ENCODE peak calls at places on chromosome 6, in five cellular contexts. B is tibial nerve, R is thyroid gland, S is fibroblast of lung, K is heart right ventricle. F is an unnamed sample.

GRCh38 chr6:110699780-110700179 is 115.5 kb downstream of the CDK19 start:
- DNase-seq in K (no peak), R (no peak), B (no peak), S (no peak), F (no peak)

GRCh38 chr6:155152211-155153076 is 111.4 kb upstream of the CLDN20 start:
- DNase-seq in S (no peak), K (no peak), R (no peak), B (no peak), F (no peak)

GRCh38 chr6:52407467-52407866 is 12.7 kb upstream of the EFHC1 start:
- DNase-seq in K (no peak), B (no peak), R (no peak), S (peak; percentile 66), F (peak; percentile 31)

GRCh38 chr6:6842301-6842700 is 253.8 kb downstream of the LY86 start:
- DNase-seq in S (no peak), K (no peak), R (no peak), B (no peak), F (no peak)

GRCh38 chr6:111992851-111993250 is 61.1 kb upstream of the CCN6 start:
- DNase-seq in K (no peak), B (no peak), S (no peak), R (no peak), F (no peak)

GRCh38 chr6:166490671-166491500 is 95.6 kb downstream of the RAMACL start:
- DNase-seq in S (peak; percentile 83), K (no peak), R (no peak), B (no peak), F (peak; percentile 20)

GRCh38 chr6:54085526-54085925 is 25.7 kb upstream of the MLIP start:
- DNase-seq in K (peak; percentile 42), S (peak; percentile 89), R (no peak), B (no peak), F (peak; percentile 8)

GRCh38 chr6:106659859-106660258 is 30.5 kb downstream of the QRSL1 start:
- DNase-seq in R (no peak), K (no peak), S (no peak), B (no peak), F (no peak)

GRCh38 chr6:111668410-111668809 is 62.7 kb upstream of the TRAF3IP2 start:
- DNase-seq in R (no peak), K (no peak), S (no peak), B (no peak), F (no peak)

GRCh38 chr6:28880894-28881780 is 42.6 kb downstream of the TRIM27 start:
- DNase-seq in K (peak; percentile 68), B (peak; percentile 92), S (peak; percentile 80), R (peak; percentile 74), F (peak; percentile 64)

GRCh38 chr6:112482373-112482772 is 135.2 kb downstream of the RFPL4B start:
- DNase-seq in S (no peak), R (no peak), K (no peak), B (no peak), F (no peak)

GRCh38 chr6:5998236-5998635 is 8.5 kb downstream of the NRN1 start:
- DNase-seq in R (no peak), B (no peak), K (no peak), S (no peak), F (no peak)

GRCh38 chr6:111030008-111031006 is 48.5 kb downstream of the RPF2 start:
- DNase-seq in K (peak; percentile 36), R (no peak), B (peak; percentile 13), S (peak; percentile 71), F (no peak)

GRCh38 chr6:19851273-19852089 is 14.3 kb downstream of the ID4 start:
- DNase-seq in K (peak; percentile 21), B (peak; percentile 46), R (peak; percentile 67), S (peak; percentile 83), F (peak; percentile 76)

GRCh38 chr6:422423-423061 is 31.0 kb downstream of the IRF4 start:
- DNase-seq in B (no peak), S (peak; percentile 97), K (no peak), R (peak; percentile 54), F (peak; percentile 60)

GRCh38 chr6:56806368-56806767 is 148.5 kb upstream of the BEND6 start:
- DNase-seq in K (no peak), R (no peak), B (no peak), S (no peak), F (no peak)

GRCh38 chr6:97885844-97886243 is 602.8 kb upstream of the MMS22L start:
- DNase-seq in R (no peak), B (no peak), K (no peak), S (no peak), F (no peak)

GRCh38 chr6:25012657-25013056 is 76.9 kb upstream of the RIPOR2 start:
- DNase-seq in S (peak; percentile 87), B (no peak), K (no peak), R (no peak), F (no peak)

GRCh38 chr6:84762220-84762940 is 2.0 kb downstream of the TBX18 start:
- DNase-seq in S (no peak), B (no peak), K (no peak), R (no peak), F (no peak)

GRCh38 chr6:50815436-50816114 is 3.1 kb upstream of the TFAP2B start:
- DNase-seq in B (no peak), R (no peak), S (peak; percentile 32), K (no peak), F (no peak)

GRCh38 chr6:90293319-90293937 is 3.2 kb downstream of the BACH2 start:
- DNase-seq in K (no peak), B (no peak), S (no peak), R (no peak), F (no peak)

GRCh38 chr6:39926668-39927067 is 7.6 kb downstream of the MOCS1 start:
- DNase-seq in R (no peak), K (no peak), S (no peak), B (no peak), F (no peak)

GRCh38 chr6:169944415-169944814 is 193.0 kb downstream of the ERMARD start:
- DNase-seq in B (no peak), R (no peak), S (no peak), K (no peak), F (no peak)

DNA sequence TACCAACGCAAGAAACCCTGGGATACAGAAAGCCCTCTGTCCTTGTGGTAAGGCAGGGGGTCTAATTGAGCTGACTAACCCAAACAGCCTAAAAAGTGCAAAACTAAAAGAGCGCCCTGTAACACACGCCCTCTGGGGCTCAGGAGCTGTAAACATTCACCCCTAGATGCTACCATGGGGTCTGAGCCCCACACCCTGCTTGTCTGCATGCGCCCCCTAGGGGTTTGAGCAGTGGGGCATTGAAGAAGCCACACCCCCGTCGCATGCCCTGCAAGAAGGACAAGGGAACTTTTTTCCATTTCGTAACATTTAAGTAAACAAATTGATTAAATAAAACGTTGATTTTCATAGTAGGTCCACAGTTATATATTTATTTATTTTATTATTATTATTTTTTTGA is 616.9 kb upstream of the MAN1A1 start:
- DNase-seq in R (no peak), K (no peak), S (no peak), B (no peak), F (no peak)
- TF ChIP-seq CTCF in R (no peak), K (no peak), S (peak; percentile 2), B (no peak), F (no peak)

GRCh38 chr6:139983555-139984276 is 609.3 kb upstream of the CITED2 start:
- DNase-seq in R (no peak), K (no peak), S (peak; percentile 84), B (no peak), F (no peak)
- H3K4me1 ChIP-seq in R (peaks cover 39% of the 10 kb centered on the region), K (peaks cover 34% of the 10 kb centered on the region), S (peaks cover 27% of the 10 kb centered on the region), B (no peaks in the 10 kb centered on the region), F (peaks cover 14% of the 10 kb centered on the region)

DNA sequence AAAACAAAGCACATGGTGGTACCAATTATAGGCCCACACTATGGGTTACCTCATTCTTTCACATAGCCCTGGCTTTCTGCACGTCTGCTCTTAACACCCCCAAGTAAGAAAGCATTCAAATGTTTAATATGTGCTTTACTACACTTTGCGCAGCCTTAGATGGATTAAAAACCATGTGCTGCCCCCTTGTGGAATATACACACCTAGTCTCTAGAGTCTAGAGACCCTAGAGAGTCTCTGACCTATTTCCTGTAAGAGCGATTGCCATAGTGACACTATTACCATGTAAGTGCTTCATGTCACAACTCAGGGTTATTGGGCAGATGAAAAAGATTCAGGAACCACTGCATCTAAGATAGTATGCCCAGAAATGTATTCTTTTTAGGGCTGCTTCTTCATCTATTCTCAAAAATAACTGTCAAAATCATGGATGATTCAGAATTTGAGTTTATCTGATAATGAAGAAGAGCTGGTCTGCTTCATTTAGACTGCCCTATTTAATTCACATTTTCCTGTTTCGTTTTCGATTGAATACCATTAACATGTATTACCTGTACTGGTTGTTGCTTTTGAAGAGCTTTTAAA is 186.3 kb downstream of the ADGB start:
- DNase-seq in B (no peak), S (peak; percentile 58), R (peak; percentile 3), K (no peak), F (no peak)
- TF ChIP-seq CTCF in B (peak; percentile 10), S (peak; percentile 65), R (peak; percentile 6), K (peak; percentile 37), F (no peak)

DNA sequence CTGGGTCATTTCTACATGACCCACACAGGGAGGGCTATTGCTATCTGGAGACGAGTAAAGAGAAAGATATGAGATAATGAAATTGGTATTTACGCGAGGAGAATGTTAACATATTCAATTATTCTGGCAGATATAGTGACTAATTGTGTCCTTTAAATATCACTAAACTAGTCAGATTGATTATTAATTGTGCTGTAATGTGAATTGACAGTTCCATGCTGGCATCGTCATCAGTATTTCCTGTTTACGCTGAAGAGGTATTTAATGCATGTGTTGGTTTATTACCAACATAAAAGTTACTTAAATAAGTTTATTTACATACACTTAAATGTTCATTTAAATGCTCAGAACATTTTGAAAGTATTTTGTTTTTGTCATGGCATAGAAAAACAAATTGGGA is 35.7 kb upstream of the OGFRL1 start:
- DNase-seq in S (no peak), B (no peak), R (no peak), K (no peak), F (no peak)
- H3K4me1 ChIP-seq in S (peaks cover 9% of the 10 kb centered on the region), B (no peaks in the 10 kb centered on the region), R (no peaks in the 10 kb centered on the region), K (peaks cover 70% of the 10 kb centered on the region), F (no peaks in the 10 kb centered on the region)

GRCh38 chr6:137589067-137589848 is 95.1 kb upstream of the OLIG3 start:
- DNase-seq in K (no peak), B (no peak), R (peak; percentile 8), S (peak; percentile 36), F (no peak)
- TF ChIP-seq CTCF in K (no peak), B (no peak), R (no peak), S (peak; percentile 43), F (no peak)

DNA sequence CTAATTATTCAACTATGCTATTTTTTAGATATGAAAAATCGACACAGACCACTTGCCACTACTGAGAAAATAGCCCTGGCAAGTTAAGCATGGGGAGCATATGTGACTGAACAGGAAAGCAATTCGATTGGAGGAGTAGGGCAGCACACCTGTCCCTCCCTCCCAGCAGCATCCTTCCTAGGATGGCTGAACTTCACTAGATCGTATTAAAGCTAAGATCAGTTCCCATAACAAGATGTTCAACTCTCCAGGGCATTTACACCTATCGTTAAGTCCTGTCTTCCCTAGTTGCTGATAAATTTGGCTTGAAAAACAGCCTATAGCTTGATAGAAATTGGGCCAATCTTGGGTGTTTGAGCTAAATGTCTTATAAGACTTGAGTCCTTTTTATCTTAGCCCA is 7.0 kb downstream of the PPP1R10 start:
- DNase-seq in R (no peak), K (no peak), S (no peak), B (no peak), F (no peak)
- H3K4me1 ChIP-seq in R (peaks cover 42% of the 10 kb centered on the region), K (peaks cover 47% of the 10 kb centered on the region), S (peaks cover 13% of the 10 kb centered on the region), B (no peaks in the 10 kb centered on the region), F (peaks cover 46% of the 10 kb centered on the region)

GRCh38 chr6:48071833-48072232 is 39.2 kb downstream of the PTCHD4 start:
- DNase-seq in K (no peak), S (no peak), R (no peak), B (no peak), F (no peak)
- TF ChIP-seq CTCF in K (no peak), S (no peak), R (no peak), B (no peak), F (no peak)

GRCh38 chr6:4028051-4028450 is 50.9 kb downstream of the FAM217A start:
- DNase-seq in R (no peak), S (no peak), B (no peak), K (no peak), F (no peak)
- H3K4me1 ChIP-seq in R (peaks cover 16% of the 10 kb centered on the region), S (no peaks in the 10 kb centered on the region), B (no peaks in the 10 kb centered on the region), K (peaks cover 62% of the 10 kb centered on the region), F (peaks cover 36% of the 10 kb centered on the region)